ENCODE peak calls at places on chromosomes 2 and 18, in six cellular contexts. One of them, this sample, is unnamed.

GRCh38 chr2:192161670-192162290 is 33.0 kb downstream of the TMEFF2 start:
- DNase-seq in RWPE1: no peak
- DNase-seq in COR-L47: no peak
- DNase-seq in AG08395: no peak
- DNase-seq in lung: no peak
- DNase-seq in RPMI7951: no peak
- DNase-seq in this sample: no peak

GRCh38 chr2:180735799-180736198 is 244.6 kb upstream of the UBE2E3 start:
- DNase-seq in lung: no peak
- DNase-seq in AG08395: no peak
- DNase-seq in COR-L47: no peak
- DNase-seq in RWPE1: no peak
- DNase-seq in RPMI7951: no peak
- DNase-seq in this sample: no peak

GRCh38 chr2:121155502-121156056 is 129.4 kb downstream of the TFCP2L1 start:
- DNase-seq in COR-L47: peak; percentile 53
- DNase-seq in lung: peak; percentile 88
- DNase-seq in AG08395: no peak
- DNase-seq in RPMI7951: no peak
- DNase-seq in RWPE1: no peak
- DNase-seq in this sample: no peak

GRCh38 chr2:120237491-120237902 is 14.3 kb upstream of the TMEM185B start:
- DNase-seq in RWPE1: peak; percentile 63
- DNase-seq in lung: no peak
- DNase-seq in AG08395: peak; percentile 91
- DNase-seq in RPMI7951: peak; percentile 99
- DNase-seq in COR-L47: no peak
- DNase-seq in this sample: no peak

GRCh38 chr2:105261061-105261460 is 19.5 kb downstream of the GPR45 start:
- DNase-seq in RWPE1: peak; percentile 89
- DNase-seq in COR-L47: no peak
- DNase-seq in lung: no peak
- DNase-seq in RPMI7951: peak; percentile 94
- DNase-seq in AG08395: peak; percentile 95
- DNase-seq in this sample: no peak

GRCh38 chr2:31764169-31764568 is 183.4 kb upstream of the SRD5A2 start:
- DNase-seq in lung: no peak
- DNase-seq in COR-L47: no peak
- DNase-seq in AG08395: no peak
- DNase-seq in RPMI7951: no peak
- DNase-seq in RWPE1: no peak
- DNase-seq in this sample: no peak

GRCh38 chr2:69386376-69386775 is 651 bp downstream of the GFPT1 start:
- DNase-seq in AG08395: no peak
- DNase-seq in RWPE1: no peak
- DNase-seq in COR-L47: no peak
- DNase-seq in RPMI7951: no peak
- DNase-seq in lung: no peak
- DNase-seq in this sample: no peak

GRCh38 chr18:50401888-50402287 is 27.0 kb downstream of the SKA1 start:
- DNase-seq in COR-L47: peak; percentile 93
- DNase-seq in AG08395: peak; percentile 32
- DNase-seq in RWPE1: peak; percentile 12
- DNase-seq in lung: peak; percentile 49
- DNase-seq in RPMI7951: peak; percentile 35
- DNase-seq in this sample: no peak

GRCh38 chr2:85053802-85054201 is 79.4 kb upstream of the TCF7L1 start:
- DNase-seq in lung: no peak
- DNase-seq in RPMI7951: peak; percentile 71
- DNase-seq in RWPE1: peak; percentile 61
- DNase-seq in AG08395: peak; percentile 63
- DNase-seq in COR-L47: no peak
- DNase-seq in this sample: no peak

GRCh38 chr2:100554788-100555407 is 7.9 kb upstream of the PDCL3 start:
- DNase-seq in AG08395: no peak
- DNase-seq in lung: no peak
- DNase-seq in RPMI7951: no peak
- DNase-seq in COR-L47: no peak
- DNase-seq in RWPE1: no peak
- DNase-seq in this sample: peak; percentile 11

GRCh38 chr2:206190689-206191088 is 31.0 kb downstream of the EEF1B2 start:
- DNase-seq in lung: no peak
- DNase-seq in COR-L47: no peak
- DNase-seq in RPMI7951: no peak
- DNase-seq in AG08395: no peak
- DNase-seq in RWPE1: no peak
- DNase-seq in this sample: no peak

GRCh38 chr2:48266698-48267097 is 263.3 kb upstream of the STON1 start:
- DNase-seq in lung: no peak
- DNase-seq in RWPE1: no peak
- DNase-seq in AG08395: no peak
- DNase-seq in RPMI7951: no peak
- DNase-seq in COR-L47: no peak
- DNase-seq in this sample: no peak

GRCh38 chr2:39377226-39377939 is 59.7 kb downstream of the MAP4K3 start:
- DNase-seq in AG08395: no peak
- DNase-seq in COR-L47: no peak
- DNase-seq in RWPE1: no peak
- DNase-seq in RPMI7951: no peak
- DNase-seq in lung: no peak
- DNase-seq in this sample: no peak

GRCh38 chr18:9209230-9209629 is 72.6 kb downstream of the ANKRD12 start:
- DNase-seq in RPMI7951: no peak
- DNase-seq in COR-L47: no peak
- DNase-seq in AG08395: peak; percentile 4
- DNase-seq in RWPE1: no peak
- DNase-seq in lung: no peak
- DNase-seq in this sample: no peak

GRCh38 chr2:27887830-27888229 is 2.4 kb downstream of the RBKS start:
- DNase-seq in RPMI7951: no peak
- DNase-seq in AG08395: no peak
- DNase-seq in lung: no peak
- DNase-seq in COR-L47: no peak
- DNase-seq in RWPE1: no peak
- DNase-seq in this sample: no peak

GRCh38 chr2:72789241-72789640 is 36.6 kb downstream of the EXOC6B start:
- DNase-seq in COR-L47: no peak
- DNase-seq in RPMI7951: peak; percentile 12
- DNase-seq in AG08395: no peak
- DNase-seq in lung: no peak
- DNase-seq in RWPE1: no peak
- DNase-seq in this sample: no peak

GRCh38 chr2:30705056-30705455 is 102.2 kb downstream of the CAPN13 start:
- DNase-seq in RPMI7951: no peak
- DNase-seq in AG08395: no peak
- DNase-seq in COR-L47: no peak
- DNase-seq in lung: no peak
- DNase-seq in RWPE1: no peak
- DNase-seq in this sample: no peak

GRCh38 chr2:217162533-217162932 is 302.7 kb upstream of the TNP1 start:
- DNase-seq in RPMI7951: peak; percentile 97
- DNase-seq in AG08395: peak; percentile 58
- DNase-seq in lung: no peak
- DNase-seq in RWPE1: peak; percentile 13
- DNase-seq in COR-L47: no peak
- DNase-seq in this sample: no peak

GRCh38 chr2:196239622-196240587 is 68.5 kb upstream of the STK17B start:
- DNase-seq in RPMI7951: peak; percentile 91
- DNase-seq in lung: peak; percentile 77
- DNase-seq in AG08395: no peak
- DNase-seq in RWPE1: peak; percentile 59
- DNase-seq in COR-L47: no peak
- DNase-seq in this sample: peak; percentile 69

GRCh38 chr18:4755848-4756247 is 300.7 kb upstream of the DLGAP1 start:
- DNase-seq in lung: no peak
- DNase-seq in RPMI7951: no peak
- DNase-seq in RWPE1: no peak
- DNase-seq in AG08395: no peak
- DNase-seq in COR-L47: no peak
- DNase-seq in this sample: no peak

GRCh38 chr2:48838029-48838428 is 82.5 kb upstream of the LHCGR start:
- DNase-seq in lung: no peak
- DNase-seq in AG08395: no peak
- DNase-seq in RWPE1: no peak
- DNase-seq in COR-L47: no peak
- DNase-seq in RPMI7951: no peak
- DNase-seq in this sample: no peak

GRCh38 chr2:28068098-28068497 is 177.6 kb downstream of the BABAM2 start:
- DNase-seq in RWPE1: peak; percentile 74
- DNase-seq in RPMI7951: no peak
- DNase-seq in lung: no peak
- DNase-seq in AG08395: no peak
- DNase-seq in COR-L47: no peak
- DNase-seq in this sample: no peak

GRCh38 chr2:241064802-241065354 is 37.2 kb downstream of the MTERF4 start:
- DNase-seq in AG08395: no peak
- DNase-seq in RWPE1: no peak
- DNase-seq in lung: peak; percentile 25
- DNase-seq in RPMI7951: no peak
- DNase-seq in COR-L47: no peak
- DNase-seq in this sample: no peak

GRCh38 chr18:6949800-6950586 is 167.6 kb downstream of the LAMA1 start:
- DNase-seq in RWPE1: no peak
- DNase-seq in RPMI7951: no peak
- DNase-seq in AG08395: no peak
- DNase-seq in lung: no peak
- DNase-seq in COR-L47: peak; percentile 10
- DNase-seq in this sample: no peak

GRCh38 chr2:202765435-202765834 is 106.1 kb downstream of the ICA1L start:
- DNase-seq in RPMI7951: peak; percentile 3
- DNase-seq in AG08395: no peak
- DNase-seq in lung: no peak
- DNase-seq in RWPE1: no peak
- DNase-seq in COR-L47: no peak
- DNase-seq in this sample: no peak

GRCh38 chr18:23934252-23934651 is 80.3 kb upstream of the TTC39C start:
- DNase-seq in RWPE1: no peak
- DNase-seq in RPMI7951: no peak
- DNase-seq in lung: no peak
- DNase-seq in COR-L47: no peak
- DNase-seq in AG08395: no peak
- DNase-seq in this sample: no peak

GRCh38 chr2:25305809-25306208 is 35.9 kb downstream of the DNMT3A start:
- DNase-seq in RWPE1: no peak
- DNase-seq in AG08395: peak; percentile 57
- DNase-seq in RPMI7951: no peak
- DNase-seq in COR-L47: no peak
- DNase-seq in lung: no peak
- DNase-seq in this sample: no peak

GRCh38 chr18:7177131-7177744 is 53.7 kb upstream of the LRRC30 start:
- DNase-seq in lung: peak; percentile 44
- DNase-seq in RPMI7951: peak; percentile 42
- DNase-seq in AG08395: peak; percentile 83
- DNase-seq in RWPE1: peak; percentile 70
- DNase-seq in COR-L47: peak; percentile 78
- DNase-seq in this sample: no peak

GRCh38 chr2:106839849-106840595 is 45.9 kb downstream of the ST6GAL2 start:
- DNase-seq in AG08395: no peak
- DNase-seq in RPMI7951: peak; percentile 37
- DNase-seq in COR-L47: peak; percentile 39
- DNase-seq in lung: no peak
- DNase-seq in RWPE1: no peak
- DNase-seq in this sample: no peak

GRCh38 chr2:168698959-168699358 is 103.5 kb upstream of the NOSTRIN start:
- DNase-seq in lung: no peak
- DNase-seq in AG08395: no peak
- DNase-seq in COR-L47: no peak
- DNase-seq in RPMI7951: no peak
- DNase-seq in RWPE1: no peak
- DNase-seq in this sample: no peak

This sample was measured in activated CD4-positive, alpha-beta T cell treated with anti-CD3 and anti-CD28 coated beads for 1 hour.